ENCODE peak calls at places on chromosomes 13 and 19, in four cellular contexts. V is HuH-7; L is NB4; D is CD8-positive, alpha-beta T cell. P is an unnamed sample.

GRCh38 chr19:13794388-13794751 is 873 bp upstream of the ZSWIM4 start:
- DNase-seq in V (no peak), L (no peak), D (no peak), P (peak)

GRCh38 chr13:112229445-112229844 is 146.7 kb upstream of the SPACA7 start:
- DNase-seq in L (no peak), V (no peak), D (no peak), P (no peak)

GRCh38 chr13:92158335-92158734 is 759.9 kb downstream of the GPC5 start:
- DNase-seq in L (peak), V (no peak), D (no peak), P (peak)

GRCh38 chr13:72246396-72246795 is 379.4 kb upstream of the DACH1 start:
- DNase-seq in D (no peak), V (no peak), L (no peak), P (peak)

GRCh38 chr19:3463039-3463958 is 17.0 kb downstream of the SMIM24 start:
- DNase-seq in L (no peak), V (no peak), D (no peak), P (no peak)

GRCh38 chr19:2213799-2214198 is 22.3 kb downstream of the PLEKHJ1 start:
- DNase-seq in D (no peak), L (peak), V (no peak), P (no peak)

GRCh38 chr13:39888865-39889810 is 233.7 kb downstream of the COG6 start:
- DNase-seq in L (no peak), D (no peak), V (no peak), P (peak)

GRCh38 chr13:104750377-104750776 is 1684.2 kb upstream of the SLC10A2 start:
- DNase-seq in V (no peak), D (no peak), L (no peak), P (peak)

GRCh38 chr19:41161903-41162302 is 31.1 kb upstream of the CYP2S1 start:
- DNase-seq in V (no peak), L (no peak), D (no peak), P (no peak)

GRCh38 chr13:49653478-49653877 is 25.2 kb downstream of the ARL11 start:
- DNase-seq in D (no peak), L (no peak), V (no peak), P (no peak)

GRCh38 chr13:110600261-110600819 is 15.0 kb upstream of the NAXD start:
- DNase-seq in V (no peak), D (no peak), L (no peak), P (no peak)

GRCh38 chr19:7544626-7545025 is 9.1 kb downstream of the PNPLA6 start:
- DNase-seq in V (no peak), D (no peak), L (peak), P (no peak)

GRCh38 chr19:10417598-10418280 is 2.6 kb upstream of the PDE4A start:
- DNase-seq in D (no peak), L (peak), V (no peak), P (no peak)

GRCh38 chr13:33123066-33123940 is 107.1 kb downstream of the KL start:
- DNase-seq in L (peak), V (no peak), D (no peak), P (peak)

GRCh38 chr13:73842621-73843020 is 291.6 kb downstream of the KLF12 start:
- DNase-seq in V (no peak), L (no peak), D (no peak), P (peak)

GRCh38 chr19:31068268-31068667 is 281.0 kb downstream of the TSHZ3 start:
- DNase-seq in L (no peak), D (no peak), V (no peak), P (no peak)

GRCh38 chr19:6480843-6481415 is 658 bp downstream of the DENND1C start:
- DNase-seq in V (no peak), D (no peak), L (peak), P (no peak)